ENCODE peak calls at places on chromosomes 6 and 20, in seven cellular contexts. One of them, this sample, is unnamed. For H3K36me3, the result is how much of the 10 kb centered on the place peaks cover.

GRCh38 chr6:47698342-47698787 is at the start of gene ADGRF4:
- DNase-seq in spleen: no peak
- DNase-seq in heart left ventricle: no peak
- DNase-seq in adrenal gland: peak
- DNase-seq in H1: no peak
- DNase-seq in heart right ventricle: no peak
- DNase-seq in IMR-90: peak
- DNase-seq in this sample: no peak

GRCh38 chr6:14910692-14911547 is 334.9 kb upstream of the JARID2 start:
- DNase-seq in heart right ventricle: no peak
- DNase-seq in H1: no peak
- DNase-seq in spleen: peak
- DNase-seq in adrenal gland: peak
- DNase-seq in IMR-90: peak
- DNase-seq in heart left ventricle: peak
- DNase-seq in this sample: peak

GRCh38 chr6:90074161-90074560 is 179.9 kb downstream of the GJA10 start:
- DNase-seq in heart right ventricle: no peak
- DNase-seq in spleen: no peak
- DNase-seq in IMR-90: peak
- DNase-seq in heart left ventricle: no peak
- DNase-seq in H1: no peak
- DNase-seq in adrenal gland: no peak
- DNase-seq in this sample: no peak

GRCh38 chr6:157570752-157571151 is 189.8 kb downstream of the ZDHHC14 start:
- DNase-seq in heart left ventricle: no peak
- DNase-seq in H1: no peak
- DNase-seq in spleen: no peak
- DNase-seq in heart right ventricle: no peak
- DNase-seq in IMR-90: no peak
- DNase-seq in adrenal gland: no peak
- DNase-seq in this sample: no peak

GRCh38 chr20:43914697-43915208 is at the start of gene TOX2:
- DNase-seq in IMR-90: no peak
- DNase-seq in spleen: peak
- DNase-seq in heart left ventricle: peak
- DNase-seq in heart right ventricle: peak
- DNase-seq in H1: peak
- DNase-seq in adrenal gland: no peak
- DNase-seq in this sample: no peak

GRCh38 chr6:12637960-12638641 is 78.5 kb upstream of the PHACTR1 start:
- DNase-seq in H1: peak
- DNase-seq in adrenal gland: peak
- DNase-seq in spleen: no peak
- DNase-seq in heart right ventricle: peak
- DNase-seq in heart left ventricle: peak
- DNase-seq in IMR-90: peak
- DNase-seq in this sample: no peak

GRCh38 chr6:116064626-116065025 is 3.9 kb upstream of the FRK start:
- DNase-seq in H1: no peak
- DNase-seq in heart left ventricle: no peak
- DNase-seq in IMR-90: no peak
- DNase-seq in heart right ventricle: no peak
- DNase-seq in adrenal gland: no peak
- DNase-seq in spleen: no peak
- DNase-seq in this sample: no peak

GRCh38 chr6:31401403-31401802 is 2.0 kb upstream of the MICA start:
- DNase-seq in adrenal gland: peak
- DNase-seq in heart right ventricle: no peak
- DNase-seq in IMR-90: peak
- DNase-seq in heart left ventricle: no peak
- DNase-seq in spleen: no peak
- DNase-seq in H1: no peak
- DNase-seq in this sample: peak

GRCh38 chr6:143579703-143580102 is 68.2 kb upstream of the FUCA2 start:
- DNase-seq in spleen: no peak
- DNase-seq in adrenal gland: peak
- DNase-seq in IMR-90: peak
- DNase-seq in heart left ventricle: no peak
- DNase-seq in H1: no peak
- DNase-seq in heart right ventricle: peak
- DNase-seq in this sample: no peak

GRCh38 chr6:13733178-13733851 is 21.7 kb upstream of the RANBP9 start:
- DNase-seq in spleen: no peak
- DNase-seq in IMR-90: peak
- DNase-seq in heart right ventricle: peak
- DNase-seq in heart left ventricle: peak
- DNase-seq in H1: no peak
- DNase-seq in adrenal gland: peak
- DNase-seq in this sample: peak

GRCh38 chr6:40457261-40457660 is 129.9 kb downstream of the LRFN2 start:
- DNase-seq in heart left ventricle: no peak
- DNase-seq in spleen: no peak
- DNase-seq in H1: no peak
- DNase-seq in IMR-90: no peak
- DNase-seq in adrenal gland: no peak
- DNase-seq in heart right ventricle: no peak
- DNase-seq in this sample: no peak

GRCh38 chr6:64330694-64331309 is 695.2 kb downstream of the PHF3 start:
- DNase-seq in heart left ventricle: peak
- DNase-seq in H1: peak
- DNase-seq in heart right ventricle: peak
- DNase-seq in adrenal gland: peak
- DNase-seq in spleen: no peak
- DNase-seq in IMR-90: peak
- DNase-seq in this sample: no peak

GRCh38 chr6:431504-431903 is 40.0 kb downstream of the IRF4 start:
- DNase-seq in heart left ventricle: no peak
- DNase-seq in IMR-90: no peak
- DNase-seq in spleen: no peak
- DNase-seq in H1: no peak
- DNase-seq in heart right ventricle: no peak
- DNase-seq in adrenal gland: no peak
- DNase-seq in this sample: no peak

GRCh38 chr6:135884136-135884535 is 32.6 kb downstream of the PDE7B start:
- DNase-seq in adrenal gland: no peak
- DNase-seq in IMR-90: no peak
- DNase-seq in heart left ventricle: no peak
- DNase-seq in spleen: no peak
- DNase-seq in heart right ventricle: no peak
- DNase-seq in H1: no peak
- DNase-seq in this sample: no peak

GRCh38 chr6:30763618-30764489 is 19.5 kb upstream of the IER3 start:
- DNase-seq in heart right ventricle: no peak
- DNase-seq in spleen: no peak
- DNase-seq in adrenal gland: no peak
- DNase-seq in H1: no peak
- DNase-seq in heart left ventricle: no peak
- DNase-seq in IMR-90: peak
- DNase-seq in this sample: no peak

GRCh38 chr6:56536536-56536935 is 106.2 kb downstream of the DST start:
- DNase-seq in heart right ventricle: no peak
- DNase-seq in heart left ventricle: no peak
- DNase-seq in adrenal gland: no peak
- DNase-seq in IMR-90: peak
- DNase-seq in H1: no peak
- DNase-seq in spleen: no peak
- DNase-seq in this sample: no peak

DNA sequence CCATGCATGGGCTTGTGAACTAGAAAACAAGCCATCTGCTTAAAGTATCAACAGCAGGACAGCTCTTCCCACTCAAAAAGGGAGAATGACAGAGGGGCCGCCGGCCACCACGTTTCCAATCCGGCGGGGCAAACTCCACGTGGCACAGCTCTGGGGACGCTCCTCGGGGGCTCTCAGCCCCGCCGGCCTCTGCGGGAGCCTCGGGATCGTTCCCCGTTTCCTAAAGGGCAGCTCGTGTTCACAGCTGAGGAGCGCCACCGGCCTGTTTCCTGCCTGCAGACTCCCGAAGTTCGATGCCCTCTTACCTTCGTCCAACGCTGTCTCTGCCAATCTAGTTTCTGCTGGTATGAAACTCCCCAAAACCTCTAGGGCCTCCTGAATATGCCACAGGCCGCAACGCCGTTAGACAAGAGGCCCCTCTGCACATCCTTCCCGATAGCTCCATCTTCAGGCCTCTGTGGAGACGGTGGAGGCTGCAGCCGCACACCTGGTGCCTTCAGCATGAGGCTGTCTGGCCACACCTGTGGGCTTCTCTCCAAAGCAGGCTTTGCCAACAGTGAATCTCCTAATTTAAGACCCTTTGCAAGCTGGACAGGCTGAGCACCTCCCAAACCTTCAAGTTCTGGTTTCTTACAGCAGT is 46.5 kb downstream of the KCNQ2 start:
- DNase-seq in adrenal gland: no peak
- DNase-seq in heart left ventricle: no peak
- DNase-seq in spleen: no peak
- DNase-seq in heart right ventricle: no peak
- DNase-seq in IMR-90: no peak
- DNase-seq in H1: no peak
- DNase-seq in this sample: no peak
- TF ChIP-seq CTCF in adrenal gland: no peak
- TF ChIP-seq CTCF in heart left ventricle: no peak
- TF ChIP-seq CTCF in spleen: no peak
- TF ChIP-seq CTCF in heart right ventricle: no peak
- TF ChIP-seq CTCF in IMR-90: no peak
- TF ChIP-seq CTCF in H1: peak
- TF ChIP-seq CTCF in this sample: no peak

GRCh38 chr6:111558690-111559192 is 46.9 kb downstream of the TRAF3IP2 start:
- DNase-seq in IMR-90: no peak
- DNase-seq in adrenal gland: no peak
- DNase-seq in heart left ventricle: no peak
- DNase-seq in H1: no peak
- DNase-seq in heart right ventricle: no peak
- DNase-seq in spleen: no peak
- DNase-seq in this sample: no peak
- H3K36me3 ChIP-seq in IMR-90: under half
- H3K36me3 ChIP-seq in adrenal gland: under half
- H3K36me3 ChIP-seq in heart left ventricle: under half
- H3K36me3 ChIP-seq in H1: under half
- H3K36me3 ChIP-seq in heart right ventricle: half or more
- H3K36me3 ChIP-seq in spleen: half or more
- H3K36me3 ChIP-seq in this sample: under half

DNA sequence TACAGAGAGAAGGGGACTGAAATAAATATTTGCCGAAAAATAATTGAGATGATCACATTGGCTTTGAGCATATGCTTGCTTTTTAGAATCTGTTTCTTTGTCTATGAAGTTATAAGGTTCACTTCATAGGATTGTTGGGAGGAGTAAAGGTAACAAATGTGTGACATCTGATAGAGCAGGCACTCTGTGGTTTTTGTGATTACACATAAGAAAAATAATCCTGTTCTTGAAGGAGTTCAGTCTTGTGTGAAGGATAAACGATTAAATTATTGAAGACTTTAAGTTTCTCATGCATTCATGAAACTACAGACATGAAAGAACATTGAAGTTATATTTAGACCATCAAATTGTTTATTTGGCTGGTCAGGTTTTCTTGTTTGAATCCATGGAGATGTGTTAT is 45.0 kb downstream of the QKI start:
- DNase-seq in heart left ventricle: no peak
- DNase-seq in H1: no peak
- DNase-seq in spleen: no peak
- DNase-seq in adrenal gland: no peak
- DNase-seq in heart right ventricle: no peak
- DNase-seq in IMR-90: peak
- DNase-seq in this sample: no peak
- H3K27ac ChIP-seq in heart left ventricle: no peak
- H3K27ac ChIP-seq in H1: no peak
- H3K27ac ChIP-seq in spleen: peak
- H3K27ac ChIP-seq in adrenal gland: peak
- H3K27ac ChIP-seq in heart right ventricle: peak
- H3K27ac ChIP-seq in IMR-90: no peak
- H3K27ac ChIP-seq in this sample: peak

GRCh38 chr20:62208805-62209755 is 11.0 kb downstream of the HRH3 start:
- DNase-seq in adrenal gland: peak
- DNase-seq in spleen: no peak
- DNase-seq in heart right ventricle: peak
- DNase-seq in heart left ventricle: no peak
- DNase-seq in IMR-90: no peak
- DNase-seq in H1: peak
- DNase-seq in this sample: peak
- TF ChIP-seq CTCF in adrenal gland: no peak
- TF ChIP-seq CTCF in spleen: no peak
- TF ChIP-seq CTCF in heart right ventricle: no peak
- TF ChIP-seq CTCF in heart left ventricle: no peak
- TF ChIP-seq CTCF in IMR-90: no peak
- TF ChIP-seq CTCF in H1: peak
- TF ChIP-seq CTCF in this sample: peak